ENCODE peak calls at places on chromosomes 1 and 21, in eight cellular contexts. B, W, D, L, M, T, Q and U are unnamed samples.

GRCh38 chr1:22832414-22832786 is 121.8 kb downstream of the EPHB2 start:
- DNase-seq in B (no peak), W (no peak), D (peak), L (no peak), M (no peak), T (no peak), Q (no peak), U (no peak)

GRCh38 chr1:1213153-1213918 is 617 bp downstream of the TNFRSF4 start:
- DNase-seq in B (no peak), W (peak), D (no peak), L (no peak), M (no peak), T (no peak), Q (peak), U (peak)

GRCh38 chr21:45981154-45981606 is 390 bp upstream of the COL6A1 start:
- DNase-seq in B (peak), W (peak), D (peak), L (peak), M (peak), T (peak), Q (peak), U (peak)

GRCh38 chr1:29736582-29737188 is 500.4 kb downstream of the PTPRU start:
- DNase-seq in B (no peak), W (no peak), D (no peak), L (no peak), M (peak), T (peak), Q (peak), U (no peak)

GRCh38 chr1:204495078-204495753 is 611 bp upstream of the PIK3C2B start:
- DNase-seq in B (no peak), W (no peak), D (no peak), L (no peak), M (no peak), T (no peak), Q (no peak), U (no peak)

GRCh38 chr1:41282679-41283317 is 40.7 kb upstream of the SCMH1 start:
- DNase-seq in B (no peak), W (peak), D (peak), L (no peak), M (no peak), T (peak), Q (peak), U (peak)

GRCh38 chr1:67489643-67490042 is 59.4 kb upstream of the SERBP1 start:
- DNase-seq in B (no peak), W (no peak), D (peak), L (no peak), M (no peak), T (peak), Q (peak), U (no peak)

GRCh38 chr1:177351361-177352108 is 180.8 kb downstream of the BRINP2 start:
- DNase-seq in B (no peak), W (peak), D (no peak), L (no peak), M (no peak), T (no peak), Q (peak), U (peak)

GRCh38 chr1:48817505-48818114 is 40.9 kb upstream of the BEND5 start:
- DNase-seq in B (peak), W (peak), D (peak), L (peak), M (no peak), T (no peak), Q (peak), U (peak)

GRCh38 chr1:220681220-220681847 is 8.8 kb upstream of the C1orf115 start:
- DNase-seq in B (no peak), W (no peak), D (no peak), L (no peak), M (no peak), T (no peak), Q (no peak), U (no peak)

GRCh38 chr1:168686666-168687065 is 42.3 kb downstream of the DPT start:
- DNase-seq in B (no peak), W (no peak), D (no peak), L (no peak), M (no peak), T (no peak), Q (no peak), U (no peak)

GRCh38 chr1:46133946-46134345 is 1.5 kb upstream of the PIK3R3 start:
- DNase-seq in B (no peak), W (no peak), D (no peak), L (no peak), M (no peak), T (no peak), Q (no peak), U (no peak)

GRCh38 chr1:227449727-227450420 is 113.5 kb upstream of the ZNF678 start:
- DNase-seq in B (no peak), W (no peak), D (no peak), L (no peak), M (no peak), T (no peak), Q (no peak), U (no peak)

GRCh38 chr1:14598498-14599172 is at the start of gene KAZN:
- DNase-seq in B (no peak), W (no peak), D (no peak), L (peak), M (no peak), T (peak), Q (no peak), U (no peak)

GRCh38 chr21:32578107-32578691 is 7.1 kb downstream of the TCP10L start:
- DNase-seq in B (no peak), W (no peak), D (peak), L (no peak), M (no peak), T (no peak), Q (no peak), U (peak)

GRCh38 chr1:113917400-113918082 is 11.6 kb upstream of the HIPK1 start:
- DNase-seq in B (no peak), W (no peak), D (no peak), L (no peak), M (no peak), T (no peak), Q (no peak), U (no peak)

GRCh38 chr1:1616045-1616821 is 933 bp downstream of the MIB2 start:
- DNase-seq in B (no peak), W (peak), D (no peak), L (no peak), M (no peak), T (peak), Q (no peak), U (peak)

DNA sequence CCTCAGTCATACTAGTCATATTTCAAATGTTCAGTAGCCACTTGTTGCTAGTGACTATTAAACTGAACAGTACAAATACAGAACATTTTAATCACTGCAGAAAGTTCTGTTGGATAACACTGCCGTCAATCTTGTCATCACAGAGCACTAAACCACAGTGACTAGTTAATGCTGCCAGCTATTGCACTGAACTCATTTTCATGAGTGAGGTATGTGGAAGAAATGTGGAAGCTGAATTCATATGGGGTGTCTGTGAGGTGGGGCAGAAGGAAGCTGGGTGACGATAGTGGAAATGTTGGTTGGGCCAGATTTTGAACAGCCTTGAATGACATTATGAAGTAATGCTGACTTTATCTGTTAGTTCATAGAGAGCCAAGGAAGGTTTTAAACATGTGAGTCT is 49.6 kb downstream of the OSBPL9 start:
- DNase-seq in B (no peak), W (no peak), D (no peak), L (no peak), M (no peak), T (no peak), Q (peak), U (no peak)
- TF ChIP-seq POLR2AphosphoS5 in B (no peak), W (no peak), D (no peak), L (no peak), M (no peak), T (no peak), Q (no peak), U (peak)

DNA sequence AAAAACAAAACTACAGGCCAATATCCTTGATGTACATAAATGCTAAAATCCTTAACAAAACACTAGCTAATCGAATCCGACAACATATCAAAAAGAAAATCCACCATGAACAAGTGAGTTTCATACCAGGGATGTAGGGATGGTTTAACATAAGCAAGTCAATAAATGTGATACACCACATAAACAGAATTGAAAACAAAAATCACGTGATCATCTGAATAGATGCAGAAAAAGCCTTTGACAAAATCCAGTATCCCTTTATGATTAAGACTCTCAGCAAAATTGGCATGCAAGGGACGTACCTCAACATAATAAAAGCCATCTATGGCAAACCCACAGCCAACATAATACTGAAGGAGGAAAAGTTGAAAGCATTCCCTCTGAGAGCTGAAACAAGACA is 466.1 kb downstream of the BRINP3 start:
- DNase-seq in B (no peak), W (no peak), D (no peak), L (no peak), M (no peak), T (no peak), Q (no peak), U (no peak)
- H3K27ac ChIP-seq in B (no peak), W (no peak), D (no peak), L (no peak), M (no peak), T (no peak), Q (no peak), U (no peak)

DNA sequence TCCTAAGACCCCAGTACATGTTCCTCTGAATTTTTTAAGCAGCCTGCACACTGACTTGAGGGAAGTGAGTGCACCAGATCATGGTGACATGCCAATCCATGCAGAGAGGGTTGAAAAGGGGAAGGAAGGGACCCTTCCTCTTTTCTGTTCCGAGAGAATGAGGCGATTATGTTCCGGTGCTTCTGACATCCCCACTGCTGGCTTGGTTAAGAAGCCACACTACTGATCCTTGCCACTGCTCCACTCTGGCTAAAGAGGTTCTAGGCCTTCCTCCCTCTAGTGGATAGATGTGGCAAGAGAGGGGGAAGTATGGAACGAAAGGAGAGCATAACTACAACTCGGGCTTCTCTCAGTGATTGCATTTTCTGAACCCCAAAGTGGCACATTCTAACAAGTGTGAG is 1.8 kb upstream of the CYB5R1 start:
- DNase-seq in B (peak), W (peak), D (peak), L (peak), M (no peak), T (peak), Q (peak), U (peak)
- TF ChIP-seq POLR2AphosphoS5 in B (no peak), W (peak), D (no peak), L (peak), M (no peak), T (no peak), Q (peak), U (no peak)

DNA sequence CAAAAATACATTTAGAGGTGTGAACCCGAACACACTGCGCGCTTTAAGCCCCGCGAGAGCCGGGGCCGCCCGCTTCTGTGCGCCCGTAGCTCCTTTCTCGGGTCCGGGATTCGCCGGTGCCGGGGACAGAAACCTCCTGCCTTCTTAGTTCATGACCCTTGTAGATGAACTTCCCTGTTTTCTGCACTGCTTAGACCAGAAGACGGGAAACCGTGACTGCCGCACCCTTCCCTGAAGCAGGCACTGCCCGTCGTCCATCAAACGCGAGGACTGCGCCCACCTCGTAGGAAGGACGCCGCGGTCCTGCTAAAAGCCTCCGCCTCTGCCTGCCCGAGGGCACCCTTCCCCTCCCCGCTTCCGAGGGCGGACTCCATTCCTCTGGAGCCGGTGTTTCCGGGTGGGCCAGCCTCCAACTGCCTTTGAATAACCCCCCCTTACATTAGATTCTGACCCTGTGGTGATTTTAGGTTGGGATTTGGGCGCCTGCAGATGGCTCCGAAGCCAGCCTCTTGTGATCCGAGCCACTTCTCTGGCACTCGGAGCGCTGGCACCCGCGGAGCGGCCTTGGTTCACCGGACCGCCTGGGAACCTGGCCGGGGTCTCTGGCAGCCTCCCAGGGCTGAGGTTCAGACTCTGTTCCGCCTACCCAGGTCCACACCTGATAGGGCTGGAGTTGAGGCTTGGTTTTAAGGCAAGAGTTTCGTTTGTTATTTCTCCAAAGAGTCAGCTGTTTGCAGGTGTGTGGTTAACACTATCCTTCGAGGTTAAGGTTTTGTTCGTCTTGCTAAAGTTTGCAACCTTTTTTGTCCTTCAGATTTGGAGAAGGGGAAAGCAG is 1.2 kb upstream of the PTTG1IP start:
- DNase-seq in B (no peak), W (peak), D (no peak), L (peak), M (no peak), T (no peak), Q (peak), U (peak)
- H3K27ac ChIP-seq in B (peak), W (peak), D (no peak), L (peak), M (peak), T (peak), Q (peak), U (peak)

GRCh38 chr1:31798433-31799195 is 17.2 kb downstream of the SPOCD1 start:
- DNase-seq in B (peak), W (no peak), D (no peak), L (no peak), M (no peak), T (no peak), Q (no peak), U (peak)
- TF ChIP-seq POLR2AphosphoS5 in B (no peak), W (no peak), D (no peak), L (no peak), M (no peak), T (no peak), Q (no peak), U (no peak)

DNA sequence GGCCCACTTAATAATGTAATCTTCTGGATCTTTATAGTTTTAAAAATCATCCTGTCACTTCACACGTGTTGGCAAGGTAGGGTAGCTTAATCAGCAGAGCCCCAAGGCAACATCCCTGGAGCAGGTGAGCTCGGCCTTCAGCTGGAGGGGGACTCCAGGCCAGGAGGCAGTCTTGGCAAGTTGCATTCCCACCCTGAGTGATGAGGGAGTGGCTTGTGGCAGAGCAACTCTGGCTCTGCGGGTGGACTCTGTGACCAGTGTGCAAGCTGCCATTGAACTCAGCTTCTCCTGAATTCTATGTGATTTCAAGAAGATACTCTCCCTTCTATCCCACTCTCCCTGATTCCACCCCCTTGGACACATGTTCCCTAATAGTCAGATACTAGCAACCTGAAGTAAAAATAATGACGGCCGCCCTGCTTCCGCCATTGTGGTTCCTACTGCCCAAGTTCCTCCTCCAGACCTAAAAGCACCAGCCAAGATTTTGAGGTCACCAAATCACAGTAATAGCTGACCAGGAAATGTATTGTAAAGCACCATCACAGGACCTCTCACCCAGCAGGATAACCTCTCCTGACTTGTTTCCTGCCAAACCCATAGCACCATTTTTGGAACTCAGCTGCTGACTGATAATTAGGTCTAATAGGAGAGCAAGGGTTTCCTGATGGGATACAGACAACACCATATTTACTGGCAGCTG is 11.5 kb upstream of the LYST start:
- DNase-seq in B (no peak), W (no peak), D (no peak), L (no peak), M (no peak), T (no peak), Q (peak), U (no peak)
- H3K27ac ChIP-seq in B (peak), W (no peak), D (no peak), L (no peak), M (no peak), T (no peak), Q (no peak), U (no peak)

DNA sequence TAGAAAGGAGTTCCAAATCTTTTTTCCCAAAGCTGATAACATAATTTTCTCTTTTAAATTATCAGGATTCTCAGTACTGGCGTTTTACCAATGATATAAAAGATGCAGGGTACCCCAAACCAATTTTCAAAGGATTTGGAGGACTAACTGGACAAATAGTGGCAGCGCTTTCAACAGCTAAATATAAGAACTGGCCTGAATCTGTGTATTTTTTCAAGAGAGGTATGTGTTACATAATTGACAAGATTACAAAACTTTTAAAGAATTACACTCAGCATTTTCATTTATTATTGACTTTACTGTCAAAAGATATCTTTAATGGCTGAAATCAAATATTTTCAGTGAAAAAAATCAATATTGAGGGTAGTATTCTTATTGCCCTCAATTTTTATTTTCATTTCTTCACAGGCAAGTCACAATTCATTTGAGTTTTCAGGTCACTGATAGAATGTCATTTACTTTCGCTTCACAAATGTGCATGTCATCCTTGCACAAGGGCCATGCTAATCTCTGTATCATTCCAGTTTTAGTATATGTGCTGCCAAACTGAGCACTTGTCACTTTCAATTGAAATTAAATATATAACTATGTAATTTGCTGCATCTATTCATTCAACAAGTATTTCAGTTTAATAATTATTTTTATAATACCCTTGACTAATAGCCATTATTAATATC is 63.5 kb downstream of the TPR start:
- DNase-seq in B (no peak), W (no peak), D (no peak), L (no peak), M (no peak), T (no peak), Q (no peak), U (no peak)
- TF ChIP-seq POLR2AphosphoS5 in B (no peak), W (no peak), D (no peak), L (no peak), M (no peak), T (no peak), Q (no peak), U (no peak)

GRCh38 chr1:25360596-25361581 is 22.8 kb downstream of the TMEM50A start:
- DNase-seq in B (no peak), W (no peak), D (peak), L (no peak), M (no peak), T (peak), Q (no peak), U (no peak)

GRCh38 chr1:25355841-25356395 is 17.8 kb downstream of the TMEM50A start:
- DNase-seq in B (no peak), W (no peak), D (no peak), L (no peak), M (no peak), T (peak), Q (no peak), U (no peak)

GRCh38 chr1:25356441-25356840 is 18.3 kb downstream of the TMEM50A start:
- DNase-seq in B (no peak), W (no peak), D (no peak), L (no peak), M (no peak), T (no peak), Q (no peak), U (no peak)

GRCh38 chr1:25356848-25357247 is 18.7 kb downstream of the TMEM50A start:
- DNase-seq in B (no peak), W (no peak), D (no peak), L (no peak), M (no peak), T (no peak), Q (no peak), U (no peak)

DNA sequence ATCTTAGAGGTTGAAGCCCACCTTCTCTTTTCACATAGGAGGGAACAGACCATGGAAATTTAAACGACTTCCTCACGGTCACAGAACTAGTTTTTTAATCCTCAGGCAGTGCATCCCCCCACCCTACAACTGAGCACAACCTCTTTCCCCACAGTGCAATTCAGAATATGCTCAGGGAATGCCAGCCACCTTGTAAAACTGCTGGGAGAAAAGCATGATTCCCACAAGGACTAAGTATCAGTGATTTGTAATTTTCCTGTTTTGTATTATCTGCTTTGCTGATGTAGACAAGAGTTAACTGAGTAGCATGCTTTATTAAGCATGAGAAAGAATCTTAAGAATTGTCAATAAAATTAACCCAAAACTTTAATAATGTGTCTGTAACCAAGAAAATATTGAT is 23.8 kb downstream of the TMEM50A start:
- DNase-seq in B (no peak), W (no peak), D (no peak), L (no peak), M (no peak), T (no peak), Q (no peak), U (no peak)
- H3K27ac ChIP-seq in B (no peak), W (no peak), D (no peak), L (peak), M (peak), T (peak), Q (no peak), U (no peak)

GRCh38 chr1:25875154-25875855 is at the start of gene PAQR7:
- DNase-seq in B (no peak), W (peak), D (no peak), L (peak), M (no peak), T (peak), Q (no peak), U (peak)
- TF ChIP-seq POLR2AphosphoS5 in B (peak), W (peak), D (peak), L (peak), M (no peak), T (peak), Q (no peak), U (peak)